ENCODE peak calls at places on chromosome 12, in ten cellular contexts. N is epithelial cell of prostate; H is psoas muscle; X is PC-9; F is A673; Z is hepatocyte; M is CD8-positive, alpha-beta memory T cell; I is RWPE1; Y is OCI-LY7; L is pancreas. O is an unnamed sample.

GRCh38 chr12:124866883-124867232 is 3.2 kb upstream of the SCARB1 start:
- DNase-seq in H (no peak), X (no peak), F (no peak), I (no peak), L (no peak), M (no peak), Z (no peak), Y (no peak), N (no peak), O (no peak)

GRCh38 chr12:68001486-68002466 is 12.5 kb downstream of the IFNG-AS1 start:
- DNase-seq in X (no peak), I (no peak), Y (peak; percentile 59), Z (peak; percentile 23), H (no peak), F (peak; percentile 12), N (no peak), L (no peak), M (no peak), O (no peak)

GRCh38 chr12:130920711-130921381 is 32.9 kb upstream of the ADGRD1 start:
- DNase-seq in N (no peak), L (no peak), Z (peak; percentile 59), M (no peak), F (no peak), X (no peak), H (peak; percentile 79), Y (no peak), I (no peak), O (peak; percentile 39)

GRCh38 chr12:99605-100004 is 33.0 kb downstream of the IQSEC3 start:
- DNase-seq in X (no peak), M (no peak), F (no peak), I (no peak), Y (no peak), L (no peak), H (no peak), N (no peak), Z (peak; percentile 47), O (no peak)

GRCh38 chr12:131575371-131575770 is 135.5 kb upstream of the SFSWAP start:
- DNase-seq in Y (no peak), N (no peak), I (no peak), L (no peak), H (no peak), F (no peak), X (no peak), M (no peak), Z (no peak), O (no peak)

GRCh38 chr12:51721281-51721940 is 127.1 kb downstream of the FIGNL2 start:
- DNase-seq in H (peak; percentile 30), F (no peak), M (peak; percentile 52), Z (peak; percentile 12), L (no peak), X (no peak), I (no peak), Y (no peak), N (no peak), O (no peak)

GRCh38 chr12:110995016-110995415 is 74.6 kb upstream of the MYL2 start:
- DNase-seq in I (no peak), X (no peak), N (no peak), L (no peak), Z (no peak), H (peak; percentile 21), F (no peak), Y (no peak), M (no peak), O (no peak)

GRCh38 chr12:119669744-119670472 is 2.0 kb downstream of the PRKAB1 start:
- DNase-seq in N (peak; percentile 59), M (no peak), H (no peak), X (peak; percentile 72), Z (peak; percentile 65), Y (no peak), L (peak; percentile 42), F (no peak), I (no peak), O (peak; percentile 70)

GRCh38 chr12:75766263-75767160 is 255.1 kb upstream of the KRR1 start:
- DNase-seq in H (no peak), Y (no peak), I (peak; percentile 51), F (no peak), M (no peak), Z (no peak), N (peak; percentile 72), L (no peak), X (peak; percentile 93), O (no peak)
- H3K27ac ChIP-seq in H (no peak overlapping the region), Y (no peak overlapping the region), I (no peak overlapping the region), F (no peak overlapping the region), M (no peak overlapping the region), Z (peak overlapping the region; percentile 32), N (peak overlapping the region; percentile 63), L (no peak overlapping the region), X (peak overlapping the region; percentile 72), O (no peak overlapping the region)

GRCh38 chr12:10372534-10372931 is 17.3 kb downstream of the KLRK1 start:
- DNase-seq in Z (no peak), X (no peak), F (no peak), L (no peak), M (no peak), H (no peak), Y (no peak), I (no peak), N (no peak), O (peak; percentile 64)
- H3K27ac ChIP-seq in Z (peak overlapping the region; percentile 30), X (no peak overlapping the region), F (no peak overlapping the region), L (no peak overlapping the region), M (no peak overlapping the region), H (no peak overlapping the region), Y (peak overlapping the region; percentile 58), I (peak overlapping the region; percentile 46), N (peak overlapping the region; percentile 86), O (peak overlapping the region; percentile 72)

GRCh38 chr12:113021500-113021899 is 35.0 kb upstream of the DTX1 start:
- DNase-seq in L (no peak), Y (no peak), N (no peak), Z (no peak), I (peak; percentile 24), F (no peak), X (no peak), M (no peak), H (no peak), O (no peak)
- H3K27ac ChIP-seq in L (no peak overlapping the region), Y (no peak overlapping the region), N (no peak overlapping the region), Z (no peak overlapping the region), I (no peak overlapping the region), F (no peak overlapping the region), X (no peak overlapping the region), M (no peak overlapping the region), H (no peak overlapping the region), O (no peak overlapping the region)

GRCh38 chr12:49068879-49069506 is 786 bp downstream of the RHEBL1 start:
- DNase-seq in M (no peak), F (no peak), X (no peak), L (no peak), Y (no peak), H (no peak), I (no peak), N (no peak), Z (no peak), O (no peak)
- H3K27ac ChIP-seq in M (peak overlapping the region; percentile 83), F (no peak overlapping the region), X (peak overlapping the region; percentile 39), L (no peak overlapping the region), Y (no peak overlapping the region), H (peak overlapping the region; percentile 70), I (peak overlapping the region; percentile 92), N (peak overlapping the region; percentile 31), Z (no peak overlapping the region), O (peak overlapping the region; percentile 77)

O was measured in transverse colon.